ENCODE peak calls at places on chromosomes 11 and 22, in five cellular contexts. W is HepG2, Q is body of pancreas, D is HCT116, T is A549. V is an unnamed sample.

GRCh38 chr11:112318193-112318592 is 57.5 kb upstream of the PLET1 start:
- DNase-seq in W (no peak), Q (no peak), D (peak), T (peak), V (no peak)

GRCh38 chr11:9738700-9739099 is 74.8 kb downstream of the SWAP70 start:
- DNase-seq in W (no peak), Q (no peak), D (no peak), T (no peak), V (no peak)

GRCh38 chr11:76637491-76638266 is 32.9 kb downstream of the LRRC32 start:
- DNase-seq in W (no peak), Q (peak), D (no peak), T (no peak), V (peak)

GRCh38 chr11:67646535-67647336 is 3.8 kb downstream of the ACY3 start:
- DNase-seq in W (no peak), Q (peak), D (no peak), T (no peak), V (no peak)

GRCh38 chr11:21933095-21933494 is 259.8 kb upstream of the ANO5 start:
- DNase-seq in W (no peak), Q (no peak), D (no peak), T (peak), V (no peak)

GRCh38 chr11:7088921-7089320 is at the start of gene RBMXL2:
- DNase-seq in W (no peak), Q (no peak), D (no peak), T (no peak), V (no peak)

GRCh38 chr11:118152552-118153471 is at the start of gene SCN4B:
- DNase-seq in W (no peak), Q (peak), D (no peak), T (peak), V (peak)

GRCh38 chr11:47377571-47378010 is 756 bp downstream of the SPI1 start:
- DNase-seq in W (no peak), Q (no peak), D (no peak), T (no peak), V (no peak)

GRCh38 chr11:844693-845644 is 2.3 kb downstream of the TSPAN4 start:
- DNase-seq in W (peak), Q (peak), D (no peak), T (peak), V (peak)

GRCh38 chr11:109734602-109735001 is 312.6 kb downstream of the C11orf87 start:
- DNase-seq in W (no peak), Q (no peak), D (no peak), T (no peak), V (no peak)

GRCh38 chr11:69645801-69646492 is 5.0 kb downstream of the CCND1 start:
- DNase-seq in W (no peak), Q (peak), D (no peak), T (no peak), V (no peak)

GRCh38 chr22:24763872-24764485 is 10.5 kb downstream of the PIWIL3 start:
- DNase-seq in W (no peak), Q (no peak), D (no peak), T (no peak), V (no peak)

GRCh38 chr22:27409299-27409698 is 392.3 kb downstream of the MN1 start:
- DNase-seq in W (peak), Q (no peak), D (no peak), T (no peak), V (no peak)
- TF ChIP-seq CTCF in W (peak), Q (no peak), D (no peak), T (no peak), V (no peak)

DNA sequence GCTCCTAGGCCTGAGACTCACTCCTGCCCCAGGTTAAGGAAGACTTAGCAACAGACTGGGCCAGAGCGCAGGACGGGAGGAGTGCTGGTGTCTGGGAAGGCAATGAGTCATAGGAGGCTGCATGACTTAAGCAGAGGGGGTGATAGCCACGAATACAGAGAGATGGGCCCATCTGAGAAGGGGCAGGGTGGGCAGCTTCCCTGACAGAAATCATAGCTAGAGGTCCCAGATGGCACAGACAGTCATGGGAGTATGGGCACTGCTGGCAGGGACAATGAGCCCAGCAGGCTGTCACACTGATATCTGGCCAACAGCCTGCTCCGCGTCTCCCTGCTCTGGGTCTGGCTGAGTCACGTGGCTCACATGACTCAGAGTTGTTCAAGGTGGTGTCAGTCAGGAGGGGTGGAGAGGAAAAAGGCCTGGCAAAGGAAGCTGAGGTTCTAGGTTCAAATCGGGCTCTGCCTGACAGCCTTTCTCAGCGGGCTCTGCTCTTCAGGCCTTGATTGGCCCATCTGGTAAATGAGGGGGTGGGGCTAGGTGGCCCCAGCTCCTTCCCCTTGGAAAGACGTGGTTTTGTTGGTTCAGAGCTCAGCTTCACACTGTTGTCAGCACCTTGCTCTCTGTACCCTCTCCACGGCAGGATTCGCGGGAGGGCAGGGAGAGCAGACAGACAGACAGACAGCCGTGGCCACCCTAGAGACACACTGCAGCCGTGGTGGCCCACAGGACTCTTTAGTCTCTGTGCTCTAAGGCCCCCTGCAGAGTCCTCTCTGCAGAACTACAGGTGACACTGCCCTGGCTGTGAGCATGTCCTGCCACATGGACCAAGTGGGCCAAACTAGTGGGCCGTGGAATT is 47.8 kb downstream of the DBX1 start:
- DNase-seq in W (no peak), Q (peak), D (peak), T (peak), V (peak)
- H3K4me3 ChIP-seq in W (no peak), Q (no peak), D (peak), T (no peak), V (no peak)

GRCh38 chr22:31291716-31292644 is at the start of gene PIK3IP1:
- DNase-seq in W (peak), Q (peak), D (peak), T (peak), V (peak)
- TF ChIP-seq POLR2A in W (no peak), Q (peak), D (no peak), T (no peak), V (peak)

DNA sequence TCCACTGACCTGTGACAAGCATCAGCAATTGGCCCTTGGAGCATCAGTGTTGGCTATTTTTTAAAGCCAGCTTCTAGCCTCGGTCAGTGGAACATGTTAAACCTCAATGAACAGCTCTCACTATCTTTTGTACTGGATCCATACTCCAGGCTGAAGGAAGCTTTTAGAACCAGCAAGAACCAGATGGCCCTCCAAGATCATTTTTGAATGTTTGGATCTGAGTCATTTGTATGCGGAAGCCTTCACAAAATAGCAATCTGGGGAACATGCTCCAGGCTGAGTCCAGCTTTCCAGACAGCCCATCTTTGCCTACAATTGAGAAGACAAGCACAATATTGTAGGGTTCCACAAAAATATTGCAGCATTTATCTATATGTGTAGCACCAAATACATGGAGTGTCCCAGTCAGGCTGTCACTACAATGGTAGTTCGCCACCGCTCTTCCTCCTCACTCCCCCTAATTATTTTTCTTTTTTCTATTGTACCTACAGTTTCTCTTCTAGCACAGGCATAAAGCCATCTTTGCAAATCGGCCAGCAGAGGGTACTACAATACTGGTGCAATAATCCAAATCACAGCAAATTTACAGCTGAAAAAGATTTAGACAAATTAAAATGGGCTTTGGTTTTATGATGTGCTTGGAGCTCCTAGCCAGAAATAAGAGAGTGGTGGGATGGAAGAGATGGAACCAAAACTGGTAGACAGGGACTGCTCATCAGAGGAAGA is 177.4 kb upstream of the BLID start:
- DNase-seq in W (no peak), Q (no peak), D (no peak), T (no peak), V (no peak)
- TF ChIP-seq CTCF in W (peak), Q (no peak), D (peak), T (no peak), V (no peak)

DNA sequence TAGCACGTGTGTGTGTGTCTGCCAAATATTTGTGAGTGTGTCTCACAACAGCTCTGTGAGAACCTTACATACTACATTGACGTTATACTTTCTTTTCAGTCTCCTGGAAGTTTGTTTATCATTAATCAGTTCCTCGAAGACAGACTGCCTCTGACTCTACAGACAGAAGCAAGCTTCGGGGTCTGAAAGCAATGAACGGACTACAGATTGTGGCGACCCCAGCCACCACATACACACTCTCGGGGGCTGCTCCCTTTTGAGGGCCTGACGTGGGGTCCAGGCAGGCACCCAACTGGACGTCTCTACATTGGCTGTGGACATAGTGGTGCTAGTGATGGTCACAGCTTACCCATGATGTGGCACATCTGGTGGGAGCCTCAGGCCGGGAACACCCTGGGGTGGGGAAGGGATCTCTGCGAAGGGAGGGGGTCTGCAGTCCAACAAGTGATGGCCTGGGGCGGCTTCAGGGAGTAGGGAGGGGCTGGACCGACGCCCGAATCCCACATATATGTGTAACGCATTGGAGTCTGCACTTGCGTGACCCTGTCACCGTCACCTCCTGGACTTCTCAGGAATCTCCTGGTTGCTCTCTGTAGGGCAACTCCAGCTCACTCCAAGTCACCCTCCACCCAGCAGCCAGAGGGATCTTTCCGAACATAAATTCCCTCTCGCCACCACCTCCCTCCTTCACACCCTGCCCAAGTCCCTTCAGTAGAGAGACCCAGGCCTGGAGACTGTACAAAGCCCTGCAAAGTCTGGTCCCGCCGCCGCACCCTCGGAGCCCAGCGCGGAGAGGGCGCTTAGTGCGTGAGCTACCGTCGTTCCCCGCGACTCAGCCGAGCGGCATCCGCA is 30.4 kb upstream of the TRIM29 start:
- DNase-seq in W (no peak), Q (no peak), D (no peak), T (no peak), V (no peak)
- H3K4me3 ChIP-seq in W (no peak), Q (peak), D (peak), T (peak), V (peak)

GRCh38 chr11:130181295-130182272 is 22.0 kb downstream of the ST14 start:
- DNase-seq in W (peak), Q (peak), D (no peak), T (peak), V (no peak)
- TF ChIP-seq POLR2A in W (peak), Q (peak), D (no peak), T (no peak), V (no peak)

GRCh38 chr11:36149538-36150242 is 139.5 kb downstream of the COMMD9 start:
- DNase-seq in W (peak), Q (peak), D (peak), T (peak), V (peak)
- TF ChIP-seq CTCF in W (peak), Q (peak), D (peak), T (peak), V (no peak)

DNA sequence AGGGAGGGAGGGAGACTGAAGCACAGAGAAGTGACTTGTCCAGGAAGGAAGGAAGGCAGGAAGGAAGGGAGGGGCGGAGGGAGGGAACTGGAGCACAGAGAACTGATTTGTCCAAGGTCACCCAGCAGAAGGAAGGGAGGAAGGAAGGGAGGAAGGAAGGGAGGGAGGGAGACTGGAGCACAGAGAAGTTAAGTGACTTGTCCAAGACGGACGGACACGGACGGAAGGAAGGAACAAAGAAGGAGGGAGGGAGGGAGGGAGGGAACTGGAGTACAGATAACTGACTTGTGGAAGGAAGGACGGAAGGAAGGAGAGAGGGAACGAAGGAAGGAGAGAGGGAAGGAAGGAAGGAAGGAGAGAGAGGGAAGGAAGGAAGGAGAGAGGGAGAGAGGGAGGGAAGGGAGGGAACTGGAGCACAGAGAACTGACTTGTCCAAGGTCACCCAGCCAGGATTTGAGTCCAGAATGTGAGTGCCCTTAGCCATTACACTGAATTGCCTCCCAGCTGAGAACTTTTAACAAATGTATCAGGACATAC is 1.5 kb downstream of the SLC35F2 start:
- DNase-seq in W (no peak), Q (no peak), D (peak), T (peak), V (no peak)
- H3K4me3 ChIP-seq in W (no peak), Q (no peak), D (peak), T (peak), V (no peak)

V was measured in gastrocnemius medialis.